ENCODE peak calls at places on chromosomes 3 and 15, in ten cellular contexts. U is HL-60, I is Peyer's patch, V is mesothelial cell of epicardium, Z is ascending aorta, D is glutamatergic neuron, N is lung, G is omental fat pad, H is nephron progenitor cell, C is epithelial cell of esophagus. P is an unnamed sample.

GRCh38 chr15:29727871-29728270 is 94.4 kb downstream of the TJP1 start:
- DNase-seq in Z (no peak), H (no peak), I (no peak), V (no peak), C (no peak), G (no peak), U (no peak), D (no peak), N (no peak), P (no peak)

GRCh38 chr15:64856429-64857145 is 14.9 kb downstream of the PLEKHO2 start:
- DNase-seq in C (no peak), G (no peak), H (peak; percentile 33), V (no peak), N (no peak), U (no peak), D (no peak), I (no peak), Z (peak; percentile 79), P (peak; percentile 57)

GRCh38 chr3:111694471-111694870 is 99.3 kb upstream of the ZBED2 start:
- DNase-seq in D (no peak), U (no peak), Z (no peak), G (no peak), C (peak; percentile 28), V (no peak), N (no peak), I (no peak), H (no peak), P (no peak)

GRCh38 chr15:89500397-89501270 is 4.3 kb upstream of the RHCG start:
- DNase-seq in H (no peak), N (no peak), C (peak; percentile 51), I (no peak), D (no peak), Z (peak; percentile 21), G (no peak), V (no peak), U (no peak), P (no peak)

GRCh38 chr15:26887926-26888666 is 21.2 kb downstream of the GABRA5 start:
- DNase-seq in G (no peak), D (no peak), U (no peak), V (no peak), H (no peak), C (no peak), Z (no peak), N (no peak), I (no peak), P (no peak)

GRCh38 chr3:15272431-15273196 is 59.8 kb downstream of the SH3BP5 start:
- DNase-seq in N (no peak), D (no peak), U (no peak), C (no peak), G (no peak), I (no peak), V (no peak), H (no peak), Z (peak; percentile 60), P (no peak)

GRCh38 chr3:138257986-138258385 is 70.9 kb downstream of the ARMC8 start:
- DNase-seq in H (no peak), Z (no peak), V (no peak), N (no peak), U (no peak), C (no peak), I (no peak), D (no peak), G (no peak), P (no peak)

GRCh38 chr15:92430067-92430435 is 36.4 kb downstream of the ST8SIA2 start:
- DNase-seq in H (no peak), I (no peak), C (no peak), G (no peak), Z (no peak), D (no peak), U (no peak), N (no peak), V (no peak), P (no peak)

GRCh38 chr15:52010633-52011595 is 8.1 kb upstream of the MAPK6 start:
- DNase-seq in V (no peak), Z (no peak), I (no peak), G (no peak), H (no peak), U (no peak), C (peak; percentile 99), N (peak; percentile 55), D (no peak), P (peak; percentile 92)

GRCh38 chr3:4741404-4742307 is 237.6 kb upstream of the BHLHE40 start:
- DNase-seq in V (no peak), I (no peak), H (no peak), N (peak; percentile 69), C (peak; percentile 97), Z (peak; percentile 91), U (peak; percentile 71), D (no peak), G (no peak), P (peak; percentile 99)

GRCh38 chr15:93035953-93036810 is 52.8 kb downstream of the RGMA start:
- DNase-seq in U (peak; percentile 59), Z (peak; percentile 71), H (peak; percentile 46), G (no peak), D (peak; percentile 59), I (peak; percentile 58), N (no peak), V (no peak), C (peak; percentile 49), P (peak; percentile 62)

GRCh38 chr15:38684461-38685000 is 119.9 kb upstream of the RASGRP1 start:
- DNase-seq in G (no peak), V (no peak), C (no peak), N (no peak), I (no peak), H (no peak), D (no peak), U (no peak), Z (no peak), P (no peak)

GRCh38 chr15:72060687-72061250 is 57.2 kb downstream of the MYO9A start:
- DNase-seq in U (no peak), G (no peak), D (no peak), Z (no peak), H (no peak), V (no peak), I (no peak), N (no peak), C (no peak), P (no peak)

GRCh38 chr15:64110945-64111678 is 15.3 kb downstream of the SNX1 start:
- DNase-seq in Z (no peak), I (no peak), G (no peak), N (no peak), H (no peak), C (no peak), U (no peak), D (no peak), V (no peak), P (no peak)

GRCh38 chr3:79618883-79619282 is 148.9 kb downstream of the ROBO1 start:
- DNase-seq in C (peak; percentile 47), I (no peak), N (no peak), V (no peak), U (no peak), Z (no peak), D (no peak), H (no peak), G (no peak), P (no peak)

DNA sequence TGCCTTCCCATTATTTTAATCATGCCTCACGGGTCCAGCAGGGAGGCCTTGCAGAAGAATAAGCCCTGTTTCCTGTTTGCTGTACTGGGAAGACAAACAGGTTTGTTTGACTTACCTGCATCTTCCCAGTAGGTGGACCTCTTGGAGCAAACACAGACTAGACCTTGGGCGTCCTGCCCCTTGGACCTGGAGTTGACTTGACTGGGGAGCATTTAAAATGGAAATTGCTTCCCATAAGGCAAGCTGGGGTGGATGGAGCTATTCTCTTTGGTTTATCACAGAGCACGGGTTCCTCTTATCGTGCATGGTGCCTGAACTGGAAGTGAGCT is 151.4 kb downstream of the RPLP1 start:
- DNase-seq in I (no peak), H (no peak), N (no peak), D (no peak), V (no peak), Z (no peak), U (peak; percentile 25), G (no peak), C (peak; percentile 44), P (peak; percentile 23)
- TF ChIP-seq CTCF in I (no peak), H (no peak), N (no peak), D (no peak), V (no peak), Z (no peak), U (no peak), G (no peak), C (peak; percentile 43), P (no peak)

GRCh38 chr3:42191443-42191747 is 74.6 kb downstream of the CCK start:
- DNase-seq in U (no peak), C (no peak), Z (peak; percentile 38), N (no peak), D (no peak), G (no peak), H (no peak), I (no peak), V (no peak), P (no peak)
- TF ChIP-seq CTCF in U (no peak), C (no peak), Z (no peak), N (no peak), D (peak; percentile 62), G (no peak), H (no peak), I (no peak), V (no peak), P (no peak)

DNA sequence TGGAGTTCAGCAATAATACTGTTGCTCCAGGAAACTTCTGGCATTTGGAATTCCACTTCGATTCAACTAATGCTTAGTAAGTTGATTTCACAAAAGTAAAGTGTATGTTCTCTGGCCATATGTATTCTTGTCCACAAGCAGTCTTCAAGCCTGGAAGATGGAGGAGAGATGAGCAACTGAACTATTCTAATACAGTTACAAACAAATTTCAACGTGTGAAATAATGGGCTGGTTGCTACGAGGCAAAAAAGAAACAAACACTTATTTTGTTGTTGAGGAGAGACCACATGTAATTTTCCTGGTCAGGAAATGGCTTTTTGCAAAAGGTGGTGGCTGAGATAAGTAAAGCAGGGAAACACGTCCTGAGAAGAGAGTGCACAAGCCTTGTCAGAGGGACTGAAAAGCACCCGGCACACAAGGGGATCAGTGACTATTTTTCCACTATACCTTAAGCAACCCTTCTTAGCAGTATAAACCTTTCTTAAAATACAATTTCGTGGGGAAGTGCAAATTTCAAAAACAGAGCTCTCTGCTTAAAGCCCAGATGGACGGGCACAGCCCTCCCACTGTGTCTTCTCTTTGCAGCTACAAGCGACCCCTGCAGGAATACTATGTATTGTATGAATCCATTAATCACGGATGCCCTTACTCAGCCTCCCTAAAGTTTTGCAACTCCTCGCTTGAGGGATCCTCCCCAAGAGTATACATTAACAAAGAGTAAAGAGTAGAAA is 253.9 kb downstream of the IL5RA start:
- DNase-seq in U (no peak), G (no peak), N (no peak), H (no peak), C (no peak), D (no peak), V (no peak), I (no peak), Z (no peak), P (no peak)
- TF ChIP-seq CTCF in U (no peak), G (no peak), N (no peak), H (peak; percentile 12), C (no peak), D (no peak), V (no peak), I (no peak), Z (no peak), P (no peak)

DNA sequence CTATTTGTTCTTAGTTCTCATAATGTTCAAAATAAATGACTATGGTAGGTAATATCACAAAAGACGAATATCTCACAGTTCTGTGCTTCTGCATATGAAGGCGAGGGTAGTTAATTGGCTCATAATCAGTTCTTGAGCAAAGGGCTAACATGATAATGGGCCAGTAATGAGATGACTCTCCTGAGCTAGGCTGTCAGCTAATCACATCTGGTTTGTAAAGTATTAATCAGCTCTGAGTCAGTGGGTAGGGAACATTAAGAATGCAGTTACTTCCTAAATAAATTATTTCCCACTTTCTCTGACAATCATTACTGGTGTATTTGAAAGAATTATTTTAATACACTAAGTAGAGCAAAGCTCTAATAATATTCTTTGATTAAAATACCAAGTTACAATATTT is 111.6 kb downstream of the SLC9A9 start:
- DNase-seq in G (no peak), U (no peak), V (no peak), H (no peak), N (no peak), Z (no peak), D (no peak), C (peak; percentile 90), I (no peak), P (peak; percentile 5)
- TF ChIP-seq CTCF in G (no peak), U (no peak), V (no peak), H (no peak), N (no peak), Z (no peak), D (no peak), C (no peak), I (no peak), P (no peak)